ENCODE peak calls at places on chromosome 17, in four cellular contexts. One of them, this sample, is unnamed.

GRCh38 chr17:27525316-27525715 is 69.1 kb downstream of the KSR1 start:
- DNase-seq in HepG2: no peak
- DNase-seq in Peyer's patch: no peak
- DNase-seq in stomach: no peak
- DNase-seq in this sample: no peak

GRCh38 chr17:550041-550398 is 164.6 kb downstream of the VPS53 start:
- DNase-seq in HepG2: no peak
- DNase-seq in Peyer's patch: no peak
- DNase-seq in stomach: no peak
- DNase-seq in this sample: no peak

GRCh38 chr17:62725791-62726249 is 82.3 kb downstream of the MARCHF10 start:
- DNase-seq in HepG2: peak; percentile 25
- DNase-seq in Peyer's patch: peak; percentile 17
- DNase-seq in stomach: no peak
- DNase-seq in this sample: no peak

GRCh38 chr17:46192484-46193245 is 564 bp downstream of the KANSL1 start:
- DNase-seq in HepG2: peak; percentile 68
- DNase-seq in Peyer's patch: peak; percentile 81
- DNase-seq in stomach: peak; percentile 57
- DNase-seq in this sample: peak; percentile 53

GRCh38 chr17:67531291-67531690 is 154.2 kb downstream of the PITPNC1 start:
- DNase-seq in HepG2: no peak
- DNase-seq in Peyer's patch: peak; percentile 49
- DNase-seq in stomach: no peak
- DNase-seq in this sample: no peak

GRCh38 chr17:50672831-50673551 is 34.7 kb downstream of the ANKRD40 start:
- DNase-seq in HepG2: no peak
- DNase-seq in Peyer's patch: no peak
- DNase-seq in stomach: no peak
- DNase-seq in this sample: no peak

GRCh38 chr17:50328926-50329325 is 17.0 kb upstream of the XYLT2 start:
- DNase-seq in HepG2: no peak
- DNase-seq in Peyer's patch: no peak
- DNase-seq in stomach: no peak
- DNase-seq in this sample: no peak

GRCh38 chr17:74466111-74466784 is at the start of gene CD300A:
- DNase-seq in HepG2: no peak
- DNase-seq in Peyer's patch: peak; percentile 79
- DNase-seq in stomach: peak; percentile 54
- DNase-seq in this sample: no peak

GRCh38 chr17:66831383-66832220 is 3.3 kb upstream of the CACNG5 start:
- DNase-seq in HepG2: no peak
- DNase-seq in Peyer's patch: no peak
- DNase-seq in stomach: no peak
- DNase-seq in this sample: no peak

GRCh38 chr17:50062323-50063243 is 6.7 kb downstream of the ITGA3 start:
- DNase-seq in HepG2: no peak
- DNase-seq in Peyer's patch: peak; percentile 78
- DNase-seq in stomach: peak; percentile 85
- DNase-seq in this sample: no peak

GRCh38 chr17:82029391-82029790 is 2.1 kb upstream of the RAC3 start:
- DNase-seq in HepG2: no peak
- DNase-seq in Peyer's patch: no peak
- DNase-seq in stomach: no peak
- DNase-seq in this sample: no peak

GRCh38 chr17:82594571-82594970 is 53.7 kb downstream of the WDR45B start:
- DNase-seq in HepG2: no peak
- DNase-seq in Peyer's patch: no peak
- DNase-seq in stomach: no peak
- DNase-seq in this sample: no peak

GRCh38 chr17:43938838-43939182 is 3.5 kb downstream of the PPY start:
- DNase-seq in HepG2: no peak
- DNase-seq in Peyer's patch: no peak
- DNase-seq in stomach: no peak
- DNase-seq in this sample: no peak

GRCh38 chr17:2181206-2181983 is 122.2 kb downstream of the SMG6 start:
- DNase-seq in HepG2: no peak
- DNase-seq in Peyer's patch: no peak
- DNase-seq in stomach: no peak
- DNase-seq in this sample: no peak

GRCh38 chr17:29570521-29570920 is 2.0 kb downstream of the TP53I13 start:
- DNase-seq in HepG2: no peak
- DNase-seq in Peyer's patch: peak; percentile 43
- DNase-seq in stomach: peak; percentile 49
- DNase-seq in this sample: no peak
- H3K27me3 ChIP-seq in HepG2: no peaks in the 10 kb centered on the region
- H3K27me3 ChIP-seq in Peyer's patch: no peaks in the 10 kb centered on the region
- H3K27me3 ChIP-seq in stomach: no peaks in the 10 kb centered on the region
- H3K27me3 ChIP-seq in this sample: no peaks in the 10 kb centered on the region

DNA sequence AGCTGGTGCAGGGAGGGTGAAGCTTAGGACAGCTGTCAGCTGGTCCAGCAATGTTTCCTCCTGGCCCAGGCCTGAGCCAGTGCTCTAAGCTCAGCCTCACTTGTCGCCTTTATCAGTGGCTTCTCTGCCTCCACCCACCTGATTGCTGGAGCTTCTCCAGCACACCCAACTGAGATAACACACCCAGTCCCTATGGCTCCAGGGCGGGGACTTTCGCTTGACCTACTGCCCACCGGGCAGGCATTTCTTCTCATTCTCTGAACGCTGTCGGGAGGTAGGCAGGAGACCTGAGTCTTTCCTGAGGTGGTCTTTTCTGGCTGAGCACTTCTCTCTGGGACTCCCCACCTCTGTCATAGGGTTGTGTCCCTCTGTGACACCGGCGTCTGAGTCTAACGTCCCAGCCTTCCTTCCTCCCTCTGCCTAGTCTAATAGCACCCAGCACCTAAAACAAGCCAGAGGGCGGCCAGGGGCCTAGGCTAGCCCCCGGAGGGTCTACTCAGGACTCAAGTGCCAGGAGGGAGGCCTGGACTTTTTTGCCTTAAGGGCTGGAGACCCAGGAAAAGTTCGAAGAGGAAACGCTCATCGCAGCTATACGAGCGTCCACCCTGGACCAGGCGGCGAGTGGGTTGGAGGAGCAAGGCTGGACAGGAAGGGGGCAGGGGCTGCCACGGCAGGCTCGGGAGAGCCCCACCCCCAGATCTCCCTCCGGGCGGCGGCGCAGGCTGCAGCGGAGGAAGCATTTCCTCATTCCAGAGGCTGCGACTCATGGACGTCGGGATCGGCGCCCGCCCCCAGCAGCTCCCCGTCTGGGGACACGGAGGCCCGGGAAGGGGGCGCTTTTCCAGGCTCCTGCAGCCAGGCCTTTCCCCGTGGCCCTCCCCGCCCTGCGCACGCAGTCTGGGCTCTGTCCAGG is 756 bp downstream of the TAX1BP3 start:
- DNase-seq in HepG2: peak; percentile 81
- DNase-seq in Peyer's patch: peak; percentile 89
- DNase-seq in stomach: peak; percentile 91
- DNase-seq in this sample: no peak
- H3K27ac ChIP-seq in HepG2: peak overlapping the region; percentile 96
- H3K27ac ChIP-seq in Peyer's patch: peak overlapping the region; percentile 86
- H3K27ac ChIP-seq in stomach: peak overlapping the region; percentile 98
- H3K27ac ChIP-seq in this sample: no peak overlapping the region

DNA sequence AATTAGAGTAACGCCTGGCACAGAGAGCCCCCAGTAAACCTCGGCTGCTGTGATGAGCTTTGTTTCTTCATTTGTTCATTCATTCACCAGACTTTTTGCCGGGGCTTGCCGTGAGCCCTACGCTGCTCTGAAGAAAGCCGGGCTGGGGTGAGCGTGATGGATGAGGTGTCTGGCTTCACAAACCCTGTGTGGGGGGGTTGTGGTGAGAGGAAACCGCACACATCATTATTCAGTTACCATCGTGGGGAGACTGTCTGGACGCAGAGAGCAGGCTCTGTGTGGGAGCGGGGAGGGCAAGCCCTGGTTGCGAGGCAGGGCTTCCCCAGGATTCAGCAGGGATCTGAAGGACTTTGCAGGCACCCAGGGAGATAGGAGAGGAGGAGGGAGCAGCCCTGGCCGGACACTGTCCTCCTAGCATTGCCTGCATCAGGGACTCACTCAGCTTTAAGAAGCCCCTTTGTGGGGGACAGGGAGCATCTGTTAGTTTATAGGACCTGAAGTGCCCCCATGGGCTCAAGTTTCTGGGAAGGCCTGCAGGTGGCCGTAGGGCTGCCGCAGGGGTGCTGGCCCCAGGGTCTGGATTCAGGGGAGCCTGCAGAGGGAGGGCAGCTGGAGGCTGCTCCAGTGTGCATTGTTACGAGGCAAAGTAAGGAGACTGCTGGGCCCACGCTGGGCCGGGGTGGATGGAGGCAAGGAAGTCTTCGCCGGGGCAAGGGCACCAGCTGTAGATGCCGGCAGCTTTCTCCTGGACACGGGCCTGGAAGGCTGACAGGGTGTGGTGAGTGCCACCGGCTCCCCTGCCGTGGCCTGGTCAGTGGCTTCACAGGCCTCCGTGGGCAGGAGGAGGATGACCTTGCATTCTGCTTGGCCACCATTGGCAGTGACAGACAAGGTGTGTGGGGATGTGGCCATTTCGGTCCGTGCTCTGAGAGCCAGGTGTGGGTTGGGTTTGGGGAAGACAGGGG is 334.5 kb downstream of the SEC14L1 start:
- DNase-seq in HepG2: no peak
- DNase-seq in Peyer's patch: peak; percentile 77
- DNase-seq in stomach: no peak
- DNase-seq in this sample: peak; percentile 65
- H3K27me3 ChIP-seq in HepG2: no peaks in the 10 kb centered on the region
- H3K27me3 ChIP-seq in Peyer's patch: no peaks in the 10 kb centered on the region
- H3K27me3 ChIP-seq in stomach: no peaks in the 10 kb centered on the region
- H3K27me3 ChIP-seq in this sample: no peaks in the 10 kb centered on the region

DNA sequence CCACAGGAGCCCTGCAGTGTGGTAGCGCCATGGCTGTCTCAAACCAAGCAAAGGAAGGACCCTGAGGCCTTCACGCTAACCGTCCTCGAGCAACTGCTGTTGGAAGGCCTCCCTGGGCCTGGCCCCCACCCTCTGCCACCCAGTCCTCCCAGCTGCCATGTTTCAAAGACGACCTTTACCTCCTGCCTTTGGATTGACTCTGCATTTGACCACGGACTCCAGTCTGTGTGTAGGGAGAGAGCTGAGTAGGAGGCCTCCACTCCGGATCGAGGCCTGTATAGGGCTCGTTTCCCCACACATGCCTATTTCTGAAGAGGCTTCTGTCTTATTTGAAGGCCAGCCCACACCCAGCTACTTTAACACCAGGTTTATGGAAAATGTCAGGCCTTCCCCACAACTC is 24.3 kb downstream of the PLCD3 start:
- DNase-seq in HepG2: no peak
- DNase-seq in Peyer's patch: no peak
- DNase-seq in stomach: no peak
- DNase-seq in this sample: no peak
- H3K27ac ChIP-seq in HepG2: no peak overlapping the region
- H3K27ac ChIP-seq in Peyer's patch: no peak overlapping the region
- H3K27ac ChIP-seq in stomach: peak overlapping the region; percentile 39
- H3K27ac ChIP-seq in this sample: no peak overlapping the region

GRCh38 chr17:42423766-42424165 is 710 bp upstream of the CAVIN1 start:
- DNase-seq in HepG2: no peak
- DNase-seq in Peyer's patch: no peak
- DNase-seq in stomach: no peak
- DNase-seq in this sample: no peak

GRCh38 chr17:42422412-42422957 is 571 bp downstream of the CAVIN1 start:
- DNase-seq in HepG2: no peak
- DNase-seq in Peyer's patch: peak; percentile 54
- DNase-seq in stomach: peak; percentile 27
- DNase-seq in this sample: no peak

GRCh38 chr17:42421479-42422332 is 1.4 kb downstream of the CAVIN1 start:
- DNase-seq in HepG2: no peak
- DNase-seq in Peyer's patch: peak; percentile 48
- DNase-seq in stomach: peak; percentile 28
- DNase-seq in this sample: no peak

GRCh38 chr17:42424991-42425610 is 2.0 kb upstream of the CAVIN1 start:
- DNase-seq in HepG2: no peak
- DNase-seq in Peyer's patch: no peak
- DNase-seq in stomach: no peak
- DNase-seq in this sample: no peak

DNA sequence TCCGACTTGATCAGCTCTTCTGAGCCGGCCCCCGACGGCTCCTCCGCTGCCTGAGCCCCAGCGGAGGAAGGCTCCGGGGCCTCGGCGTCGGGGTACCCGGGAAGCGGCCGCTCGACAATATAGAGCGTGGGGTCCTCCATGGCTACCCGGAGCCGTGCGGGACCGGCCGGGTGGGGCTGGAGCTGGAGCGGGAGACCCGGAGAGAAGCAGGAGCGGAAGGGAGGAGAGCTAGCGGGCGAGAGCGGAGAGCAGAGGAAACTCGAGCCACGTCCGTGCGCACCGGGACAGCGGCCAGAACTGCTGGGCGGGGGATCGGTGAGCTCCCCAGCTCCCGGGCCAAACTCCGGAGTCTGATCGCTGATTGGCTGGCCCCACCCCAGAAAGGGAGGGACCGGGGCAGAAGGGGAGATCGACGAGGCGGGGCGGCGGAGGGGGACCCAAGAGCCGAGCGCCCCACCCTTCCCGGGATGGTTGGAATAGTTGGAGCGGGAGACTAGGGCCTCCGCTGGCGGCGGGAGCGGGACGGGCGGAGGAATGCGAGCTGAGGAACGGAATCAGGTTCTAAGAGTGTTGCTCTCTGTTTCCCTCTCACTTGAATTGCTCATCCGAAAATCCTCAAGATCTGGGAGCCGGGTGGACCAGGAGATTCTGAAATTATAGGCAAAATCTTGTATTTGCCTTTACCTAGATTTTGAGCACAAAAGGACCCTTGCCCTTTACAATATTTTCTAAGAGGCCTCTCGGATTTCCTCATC is at the start of gene CAVIN1:
- DNase-seq in HepG2: peak; percentile 90
- DNase-seq in Peyer's patch: peak; percentile 93
- DNase-seq in stomach: peak; percentile 92
- DNase-seq in this sample: no peak
- H3K27me3 ChIP-seq in HepG2: no peaks in the 10 kb centered on the region
- H3K27me3 ChIP-seq in Peyer's patch: no peaks in the 10 kb centered on the region
- H3K27me3 ChIP-seq in stomach: peaks cover 29% of the 10 kb centered on the region
- H3K27me3 ChIP-seq in this sample: peaks cover 28% of the 10 kb centered on the region

GRCh38 chr17:56793506-56793905 is 40.2 kb downstream of the C17orf67 start:
- DNase-seq in HepG2: no peak
- DNase-seq in Peyer's patch: no peak
- DNase-seq in stomach: no peak
- DNase-seq in this sample: no peak
- H3K27ac ChIP-seq in HepG2: no peak overlapping the region
- H3K27ac ChIP-seq in Peyer's patch: no peak overlapping the region
- H3K27ac ChIP-seq in stomach: no peak overlapping the region
- H3K27ac ChIP-seq in this sample: no peak overlapping the region

DNA sequence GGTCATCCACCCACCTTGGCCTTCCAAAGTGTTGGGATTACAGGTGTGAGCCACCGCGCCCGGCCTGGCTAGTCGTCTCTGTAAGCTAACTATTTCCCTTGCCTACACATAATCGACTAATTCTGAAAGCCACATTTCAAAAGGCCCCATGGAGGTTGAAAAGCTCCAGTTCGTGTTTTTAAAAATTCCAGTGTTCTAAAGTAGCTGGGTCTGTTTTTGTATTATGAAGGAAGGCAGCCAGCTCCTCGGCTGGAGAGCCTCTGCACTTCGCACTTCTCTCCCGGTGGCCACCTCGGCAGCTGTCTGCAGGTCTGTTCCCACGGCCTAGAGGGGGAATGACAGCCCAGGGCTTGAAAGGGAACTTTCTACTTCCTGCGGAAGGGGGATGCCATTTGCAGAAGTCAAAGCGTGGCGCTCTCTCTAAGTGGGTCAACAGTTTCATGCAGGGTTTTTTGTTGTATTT is 16.9 kb downstream of the HASPIN start:
- DNase-seq in HepG2: no peak
- DNase-seq in Peyer's patch: peak; percentile 72
- DNase-seq in stomach: no peak
- DNase-seq in this sample: no peak
- H3K27me3 ChIP-seq in HepG2: no peaks in the 10 kb centered on the region
- H3K27me3 ChIP-seq in Peyer's patch: no peaks in the 10 kb centered on the region
- H3K27me3 ChIP-seq in stomach: no peaks in the 10 kb centered on the region
- H3K27me3 ChIP-seq in this sample: no peaks in the 10 kb centered on the region

GRCh38 chr17:4506180-4506814 is 7.6 kb downstream of the SPNS2 start:
- DNase-seq in HepG2: no peak
- DNase-seq in Peyer's patch: no peak
- DNase-seq in stomach: no peak
- DNase-seq in this sample: no peak
- H3K27ac ChIP-seq in HepG2: no peak overlapping the region
- H3K27ac ChIP-seq in Peyer's patch: no peak overlapping the region
- H3K27ac ChIP-seq in stomach: peak overlapping the region; percentile 29
- H3K27ac ChIP-seq in this sample: no peak overlapping the region